ENCODE peak calls at places on chromosomes 6 and 20, in ten cellular contexts. T is uterus, K is psoas muscle, U is Panc1, B is left lung, L is colonic mucosa, N is adrenal gland, G is IMR-90, Q is tibial artery, S is ovary. Z is an unnamed sample. For H3K27me3 and H3K4me1, the result is how much of the 10 kb centered on the place peaks cover.

GRCh38 chr6:122789078-122789861 is at the start of gene SMPDL3A:
- DNase-seq in N (peak), S (peak), L (peak), U (peak), Q (peak), B (peak), T (peak), K (peak), G (peak), Z (peak)

GRCh38 chr6:15329154-15329781 is 83.4 kb downstream of the JARID2 start:
- DNase-seq in L (no peak), K (no peak), U (no peak), G (peak), N (peak), Q (no peak), B (no peak), S (no peak), T (no peak), Z (no peak)

GRCh38 chr20:45407067-45407745 is 883 bp upstream of the DBNDD2 start:
- DNase-seq in K (peak), L (peak), S (peak), N (peak), U (no peak), Q (peak), T (peak), B (peak), G (no peak), Z (no peak)

GRCh38 chr20:1327827-1328679 is 886 bp downstream of the SDCBP2 start:
- DNase-seq in Q (no peak), G (no peak), K (no peak), B (no peak), N (no peak), L (peak), U (no peak), T (no peak), S (peak), Z (no peak)

GRCh38 chr20:17849901-17850673 is 118.5 kb downstream of the SNX5 start:
- DNase-seq in Q (peak), B (no peak), U (no peak), N (no peak), L (no peak), G (peak), K (peak), T (peak), S (peak), Z (peak)

GRCh38 chr6:53903357-53903756 is 108.6 kb downstream of the LRRC1 start:
- DNase-seq in L (no peak), S (no peak), T (no peak), G (no peak), U (no peak), K (no peak), Q (no peak), N (no peak), B (no peak), Z (no peak)

GRCh38 chr6:75551367-75551952 is 50.2 kb upstream of the SENP6 start:
- DNase-seq in Q (no peak), K (no peak), U (no peak), N (no peak), T (no peak), B (no peak), G (no peak), L (no peak), S (no peak), Z (no peak)

GRCh38 chr6:11023032-11023431 is 21.1 kb downstream of the ELOVL2 start:
- DNase-seq in B (no peak), G (no peak), T (no peak), Q (no peak), U (no peak), S (no peak), N (no peak), L (no peak), K (no peak), Z (no peak)

GRCh38 chr20:41854765-41855164 is 236.6 kb upstream of the CHD6 start:
- DNase-seq in K (no peak), U (peak), Q (no peak), G (no peak), L (no peak), S (no peak), N (peak), T (no peak), B (no peak), Z (no peak)

GRCh38 chr20:62875419-62876355 is 14.1 kb upstream of the TCFL5 start:
- DNase-seq in T (peak), B (peak), L (peak), G (peak), S (peak), K (peak), U (no peak), N (peak), Q (peak), Z (peak)

GRCh38 chr20:11847827-11848226 is 69.9 kb upstream of the BTBD3 start:
- DNase-seq in L (peak), K (no peak), Q (no peak), U (no peak), G (no peak), T (no peak), B (no peak), N (no peak), S (no peak), Z (no peak)

GRCh38 chr6:20688710-20689500 is 154.6 kb downstream of the CDKAL1 start:
- DNase-seq in N (no peak), T (no peak), G (peak), K (no peak), L (no peak), Q (no peak), B (no peak), S (no peak), U (no peak), Z (no peak)

GRCh38 chr6:157459327-157459726 is 78.3 kb downstream of the ZDHHC14 start:
- DNase-seq in U (no peak), K (no peak), L (no peak), G (no peak), Q (no peak), N (no peak), T (no peak), S (no peak), B (no peak), Z (no peak)

GRCh38 chr6:50539441-50539840 is 173.9 kb upstream of the TFAP2D start:
- DNase-seq in K (no peak), L (no peak), G (no peak), U (no peak), Q (no peak), N (no peak), T (no peak), B (no peak), S (no peak), Z (no peak)

GRCh38 chr20:2838847-2839671 is 1.4 kb downstream of the PCED1A start:
- DNase-seq in T (no peak), K (no peak), N (no peak), G (no peak), U (no peak), L (no peak), S (no peak), Q (no peak), B (no peak), Z (no peak)

GRCh38 chr20:56587307-56588108 is 41.6 kb upstream of the TFAP2C start:
- DNase-seq in S (no peak), K (no peak), G (no peak), T (no peak), N (no peak), B (no peak), L (no peak), U (no peak), Q (no peak), Z (no peak)

GRCh38 chr6:144285548-144285797 is 338 bp downstream of the UTRN start:
- DNase-seq in S (no peak), U (no peak), B (no peak), G (no peak), T (peak), K (no peak), L (no peak), Q (no peak), N (no peak), Z (no peak)

GRCh38 chr20:40962733-40963504 is 65.7 kb upstream of the TOP1 start:
- DNase-seq in U (peak), K (peak), S (peak), B (peak), Q (peak), L (peak), G (peak), N (peak), T (peak), Z (no peak)

GRCh38 chr20:38165089-38165965 is at the start of gene TGM2:
- DNase-seq in G (peak), L (peak), T (peak), S (peak), N (peak), B (peak), U (peak), K (peak), Q (peak), Z (peak)

GRCh38 chr6:160139420-160139851 is 17.8 kb downstream of the SLC22A1 start:
- DNase-seq in S (peak), N (peak), L (no peak), T (peak), B (no peak), U (no peak), K (no peak), Q (no peak), G (peak), Z (no peak)

GRCh38 chr6:70707893-70708292 is 40.2 kb downstream of the SMAP1 start:
- DNase-seq in S (no peak), G (no peak), L (no peak), Q (no peak), U (no peak), N (no peak), K (no peak), B (no peak), T (no peak), Z (no peak)

GRCh38 chr6:153511896-153512496 is 380.9 kb upstream of the RGS17 start:
- DNase-seq in T (no peak), K (no peak), G (peak), S (no peak), B (no peak), Q (no peak), U (peak), N (no peak), L (no peak), Z (no peak)

GRCh38 chr6:84016029-84016428 is 17.5 kb upstream of the MRAP2 start:
- DNase-seq in Q (no peak), L (no peak), T (no peak), G (no peak), U (no peak), K (no peak), N (no peak), S (no peak), B (no peak), Z (no peak)

GRCh38 chr20:57977141-57977540 is 251.3 kb downstream of the ANKRD60 start:
- DNase-seq in B (no peak), T (no peak), N (no peak), S (no peak), G (no peak), Q (no peak), U (no peak), L (no peak), K (no peak), Z (no peak)

GRCh38 chr6:82567621-82568020 is 204.0 kb downstream of the TPBG start:
- DNase-seq in U (no peak), Q (no peak), T (no peak), B (no peak), G (no peak), N (no peak), K (no peak), S (no peak), L (no peak), Z (no peak)

GRCh38 chr6:98832282-98833100 is 1.9 kb upstream of the POU3F2 start:
- DNase-seq in Q (no peak), U (no peak), S (no peak), B (no peak), N (peak), K (no peak), G (peak), L (no peak), T (peak), Z (no peak)

GRCh38 chr6:163919652-163920051 is 505.1 kb downstream of the QKI start:
- DNase-seq in L (no peak), K (no peak), Q (no peak), U (no peak), N (no peak), B (no peak), T (no peak), G (no peak), S (no peak), Z (no peak)

GRCh38 chr20:61598586-61598985 is 346.5 kb downstream of the CDH4 start:
- DNase-seq in U (no peak), N (no peak), K (no peak), T (no peak), Q (no peak), B (no peak), S (no peak), G (no peak), L (no peak), Z (no peak)

GRCh38 chr6:128307671-128308070 is 212.7 kb downstream of the PTPRK start:
- DNase-seq in Q (no peak), G (peak), B (no peak), S (no peak), T (no peak), U (no peak), N (no peak), L (no peak), K (no peak), Z (no peak)

GRCh38 chr6:3324262-3324942 is 65.7 kb downstream of the PSMG4 start:
- DNase-seq in S (no peak), K (no peak), B (peak), G (peak), U (no peak), L (no peak), T (peak), Q (no peak), N (peak), Z (no peak)

GRCh38 chr20:62294516-62294915 is 8.3 kb upstream of the ADRM1 start:
- DNase-seq in Q (no peak), S (no peak), K (no peak), U (no peak), T (no peak), L (no peak), B (no peak), N (no peak), G (no peak), Z (no peak)

GRCh38 chr6:143055213-143055612 is 5.5 kb upstream of the AIG1 start:
- DNase-seq in L (no peak), N (no peak), G (no peak), K (no peak), T (no peak), U (no peak), Q (no peak), B (no peak), S (no peak), Z (no peak)

GRCh38 chr6:49556429-49556837 is 6.0 kb downstream of the C6orf141 start:
- DNase-seq in N (peak), T (no peak), B (no peak), Q (no peak), S (no peak), G (peak), K (no peak), U (peak), L (peak), Z (no peak)

GRCh38 chr20:47222728-47223127 is 133.8 kb downstream of the ZMYND8 start:
- DNase-seq in K (no peak), G (no peak), N (no peak), L (no peak), Q (no peak), U (no peak), B (no peak), S (no peak), T (no peak), Z (no peak)

GRCh38 chr6:33678932-33679478 is 32.5 kb downstream of the UQCC2 start:
- DNase-seq in Q (no peak), L (no peak), G (no peak), T (no peak), S (no peak), U (no peak), B (no peak), N (no peak), K (no peak), Z (no peak)

GRCh38 chr20:59514554-59514953 is 89.8 kb upstream of the PHACTR3 start:
- DNase-seq in N (no peak), B (no peak), Q (no peak), T (no peak), U (no peak), K (no peak), G (no peak), L (no peak), S (no peak), Z (peak)
- TF ChIP-seq CTCF in N (no peak), B (no peak), Q (no peak), T (no peak), U (no peak), K (no peak), G (no peak), L (no peak), S (no peak), Z (no peak)

GRCh38 chr6:30145818-30146217 is 9.9 kb downstream of the TRIM40 start:
- DNase-seq in B (no peak), U (no peak), K (no peak), N (no peak), Q (no peak), S (no peak), G (no peak), T (no peak), L (no peak), Z (no peak)

GRCh38 chr6:30144821-30145220 is 8.9 kb downstream of the TRIM40 start:
- DNase-seq in K (no peak), S (no peak), T (no peak), G (no peak), U (no peak), Q (no peak), B (no peak), L (no peak), N (no peak), Z (no peak)

GRCh38 chr6:30149234-30149633 is 11.8 kb downstream of the TRIM10 start:
- DNase-seq in T (no peak), K (no peak), L (no peak), S (no peak), B (no peak), G (no peak), Q (no peak), U (no peak), N (no peak), Z (no peak)

GRCh38 chr6:30150151-30150550 is 10.9 kb downstream of the TRIM10 start:
- DNase-seq in N (no peak), B (no peak), U (no peak), L (no peak), K (no peak), S (no peak), G (no peak), Q (no peak), T (no peak), Z (no peak)

DNA sequence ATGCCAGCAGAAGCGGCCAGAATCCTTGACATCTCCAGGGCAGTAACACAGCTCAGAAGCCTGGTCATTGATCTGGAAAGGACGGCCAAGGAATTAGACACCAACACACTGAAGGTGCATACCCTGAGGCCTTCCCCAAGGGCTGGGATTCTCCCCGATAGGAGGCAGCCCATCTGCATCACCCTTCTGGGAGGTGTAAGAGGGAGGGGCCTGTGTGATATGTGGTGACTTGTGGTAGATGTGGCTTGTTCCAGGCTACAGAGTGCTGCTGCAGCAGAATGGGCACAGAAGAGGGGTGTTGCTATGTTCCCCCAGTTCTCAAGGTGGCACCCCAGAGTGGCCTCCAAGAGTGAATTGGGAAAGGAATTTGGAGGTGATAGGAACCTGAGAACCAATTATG is 11.2 kb downstream of the TRIM40 start:
- DNase-seq in N (no peak), B (no peak), G (no peak), K (no peak), Q (no peak), S (no peak), U (no peak), T (no peak), L (no peak), Z (no peak)
- H3K27me3 ChIP-seq in N (under half), B (under half), G (under half), K (under half), Q (under half), S (under half), U (under half), T (under half), L (under half), Z (under half)

GRCh38 chr6:338815-339262 is 46.6 kb downstream of the DUSP22 start:
- DNase-seq in T (no peak), U (no peak), G (no peak), Q (no peak), N (no peak), S (no peak), B (no peak), L (no peak), K (no peak), Z (no peak)

GRCh38 chr6:336159-337114 is 44.1 kb downstream of the DUSP22 start:
- DNase-seq in G (no peak), Q (no peak), B (no peak), T (no peak), U (no peak), L (no peak), S (no peak), N (no peak), K (no peak), Z (no peak)

GRCh38 chr6:339480-339879 is 47.2 kb downstream of the DUSP22 start:
- DNase-seq in Q (no peak), L (no peak), U (no peak), B (no peak), N (no peak), T (no peak), G (no peak), K (no peak), S (no peak), Z (no peak)

GRCh38 chr6:335572-335971 is 43.3 kb downstream of the DUSP22 start:
- DNase-seq in B (no peak), G (no peak), Q (no peak), S (no peak), U (no peak), K (no peak), T (no peak), N (no peak), L (no peak), Z (no peak)

GRCh38 chr6:337782-338464 is 45.6 kb downstream of the DUSP22 start:
- DNase-seq in B (no peak), Q (no peak), U (no peak), S (no peak), K (no peak), N (no peak), L (no peak), G (peak), T (no peak), Z (no peak)
- H3K4me1 ChIP-seq in B (half or more), Q (under half), U (under half), S (under half), K (under half), N (under half), L (under half), G (under half), T (under half), Z (under half)

DNA sequence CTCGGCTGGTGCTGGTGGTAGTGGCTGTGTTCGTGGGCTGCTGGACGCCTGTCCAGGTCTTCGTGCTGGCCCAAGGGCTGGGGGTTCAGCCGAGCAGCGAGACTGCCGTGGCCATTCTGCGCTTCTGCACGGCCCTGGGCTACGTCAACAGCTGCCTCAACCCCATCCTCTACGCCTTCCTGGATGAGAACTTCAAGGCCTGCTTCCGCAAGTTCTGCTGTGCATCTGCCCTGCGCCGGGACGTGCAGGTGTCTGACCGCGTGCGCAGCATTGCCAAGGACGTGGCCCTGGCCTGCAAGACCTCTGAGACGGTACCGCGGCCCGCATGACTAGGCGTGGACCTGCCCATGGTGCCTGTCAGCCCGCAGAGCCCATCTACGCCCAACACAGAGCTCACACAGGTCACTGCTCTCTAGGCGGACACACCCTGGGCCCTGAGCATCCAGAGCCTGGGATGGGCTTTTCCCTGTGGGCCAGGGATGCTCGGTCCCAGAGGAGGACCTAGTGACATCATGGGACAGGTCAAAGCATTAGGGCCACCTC is 8.8 kb downstream of the NPBWR2 start:
- DNase-seq in U (no peak), N (no peak), B (no peak), L (no peak), Q (no peak), G (no peak), T (no peak), K (no peak), S (no peak), Z (no peak)
- TF ChIP-seq CTCF in U (no peak), N (no peak), B (no peak), L (no peak), Q (no peak), G (no peak), T (no peak), K (no peak), S (no peak), Z (no peak)

Z was measured in ascending aorta.